ENCODE peak calls at places on chromosome 9, in six cellular contexts. C is Karpas-422, R is uterus, Z is prostate gland, P is PC-9, J is transverse colon. G is an unnamed sample.

GRCh38 chr9:14445946-14446345 is 132.0 kb upstream of the NFIB start:
- DNase-seq in C (no peak), R (no peak), Z (no peak), P (no peak), J (no peak), G (no peak)

GRCh38 chr9:128493424-128493823 is 11.1 kb upstream of the GLE1 start:
- DNase-seq in C (no peak), R (no peak), Z (no peak), P (no peak), J (no peak), G (no peak)

GRCh38 chr9:104992696-104993095 is 64.7 kb upstream of the ABCA1 start:
- DNase-seq in C (no peak), R (no peak), Z (no peak), P (no peak), J (no peak), G (no peak)

GRCh38 chr9:129282308-129283211 is 104.5 kb upstream of the IER5L start:
- DNase-seq in C (no peak), R (no peak), Z (no peak), P (no peak), J (peak; percentile 5), G (no peak)

GRCh38 chr9:107284636-107285035 is 1.6 kb downstream of the RAD23B start:
- DNase-seq in C (peak; percentile 52), R (no peak), Z (no peak), P (peak; percentile 32), J (no peak), G (no peak)

GRCh38 chr9:73131376-73131775 is 20.3 kb upstream of the ANXA1 start:
- DNase-seq in C (no peak), R (no peak), Z (no peak), P (no peak), J (no peak), G (no peak)

GRCh38 chr9:96154081-96154480 is 147.9 kb downstream of the HSD17B3 start:
- DNase-seq in C (no peak), R (no peak), Z (no peak), P (no peak), J (no peak), G (no peak)

GRCh38 chr9:76045217-76045616 is 154.7 kb downstream of the PCSK5 start:
- DNase-seq in C (no peak), R (no peak), Z (no peak), P (no peak), J (no peak), G (no peak)

GRCh38 chr9:86594724-86595123 is 240.5 kb upstream of the TUT7 start:
- DNase-seq in C (no peak), R (no peak), Z (no peak), P (no peak), J (no peak), G (no peak)

GRCh38 chr9:107730691-107731090 is 241.1 kb upstream of the KLF4 start:
- DNase-seq in C (no peak), R (no peak), Z (no peak), P (no peak), J (no peak), G (no peak)

GRCh38 chr9:116145036-116145435 is 8.6 kb upstream of the PAPPA start:
- DNase-seq in C (no peak), R (no peak), Z (no peak), P (no peak), J (no peak), G (no peak)
- H3K27ac ChIP-seq in C (no peak overlapping the region), R (no peak overlapping the region), Z (no peak overlapping the region), P (no peak overlapping the region), J (no peak overlapping the region), G (peak overlapping the region; percentile 67)

DNA sequence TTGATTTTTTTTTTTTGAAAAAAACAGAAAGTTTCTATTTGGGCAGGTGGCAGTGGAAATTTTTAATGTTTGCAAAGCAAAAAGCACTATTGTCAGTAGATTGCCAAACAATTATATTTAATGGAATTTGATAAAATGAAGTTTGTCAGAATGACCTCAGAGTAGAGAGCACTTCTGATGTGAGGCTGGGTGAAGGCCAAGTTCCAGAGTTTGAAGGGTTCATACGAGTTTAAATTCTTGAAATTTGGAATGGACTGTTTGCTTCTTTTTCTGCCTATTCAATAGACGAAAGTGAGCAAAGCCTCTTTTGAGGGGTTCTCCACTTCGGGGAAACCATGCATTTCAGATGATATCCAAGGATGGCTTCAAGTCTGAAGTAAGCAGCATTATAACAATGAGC is 7.4 kb downstream of the SHC3 start:
- DNase-seq in C (no peak), R (no peak), Z (no peak), P (no peak), J (no peak), G (no peak)
- H3K27ac ChIP-seq in C (no peak overlapping the region), R (no peak overlapping the region), Z (no peak overlapping the region), P (no peak overlapping the region), J (no peak overlapping the region), G (no peak overlapping the region)

GRCh38 chr9:78235296-78235770 is 542 bp upstream of the CEP78 start:
- DNase-seq in C (peak; percentile 43), R (no peak), Z (no peak), P (no peak), J (no peak), G (no peak)

GRCh38 chr9:78234810-78235209 is 1.1 kb upstream of the CEP78 start:
- DNase-seq in C (no peak), R (no peak), Z (no peak), P (no peak), J (no peak), G (no peak)

GRCh38 chr9:78238061-78239038 is 2.5 kb downstream of the CEP78 start:
- DNase-seq in C (no peak), R (no peak), Z (no peak), P (no peak), J (no peak), G (no peak)

GRCh38 chr9:78235771-78236510 is at the start of gene CEP78:
- DNase-seq in C (peak; percentile 96), R (peak; percentile 89), Z (peak; percentile 91), P (peak; percentile 90), J (peak; percentile 94), G (peak; percentile 61)

DNA sequence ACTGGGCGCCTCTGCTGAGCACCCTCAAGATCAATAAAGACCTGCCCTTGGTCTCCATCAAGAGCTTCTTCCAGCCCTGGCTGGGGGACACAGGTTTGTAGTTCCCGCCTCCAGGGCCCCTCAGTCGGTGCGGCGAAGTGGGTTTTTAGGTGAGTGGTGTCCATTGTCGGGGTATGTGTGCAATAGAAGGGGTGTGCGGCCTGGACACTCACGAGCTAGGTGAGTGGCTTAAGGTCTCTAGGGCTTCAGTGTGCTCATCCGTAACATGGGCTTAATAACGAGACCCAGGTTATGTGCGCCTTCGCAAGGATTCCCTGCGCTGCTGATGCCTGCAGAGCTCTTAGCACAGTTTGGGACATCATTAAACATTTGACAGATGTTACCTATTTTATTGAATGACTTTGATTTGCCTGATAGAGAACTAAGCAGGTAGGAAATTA is 656 bp downstream of the CEP78 start:
- DNase-seq in C (peak; percentile 72), R (peak; percentile 18), Z (no peak), P (no peak), J (no peak), G (no peak)
- H3K27ac ChIP-seq in C (peak overlapping the region; percentile 62), R (peak overlapping the region; percentile 86), Z (peak overlapping the region; percentile 73), P (no peak overlapping the region), J (peak overlapping the region; percentile 81), G (no peak overlapping the region)

GRCh38 chr9:125485471-125485870 is 221.5 kb downstream of the MAPKAP1 start:
- DNase-seq in C (no peak), R (no peak), Z (no peak), P (no peak), J (no peak), G (no peak)
- H3K27ac ChIP-seq in C (no peak overlapping the region), R (peak overlapping the region; percentile 84), Z (peak overlapping the region; percentile 39), P (no peak overlapping the region), J (peak overlapping the region; percentile 49), G (no peak overlapping the region)

GRCh38 chr9:119003218-119003617 is 366.0 kb downstream of the BRINP1 start:
- DNase-seq in C (no peak), R (no peak), Z (no peak), P (no peak), J (no peak), G (no peak)
- H3K27ac ChIP-seq in C (no peak overlapping the region), R (no peak overlapping the region), Z (no peak overlapping the region), P (no peak overlapping the region), J (peak overlapping the region; percentile 45), G (no peak overlapping the region)

DNA sequence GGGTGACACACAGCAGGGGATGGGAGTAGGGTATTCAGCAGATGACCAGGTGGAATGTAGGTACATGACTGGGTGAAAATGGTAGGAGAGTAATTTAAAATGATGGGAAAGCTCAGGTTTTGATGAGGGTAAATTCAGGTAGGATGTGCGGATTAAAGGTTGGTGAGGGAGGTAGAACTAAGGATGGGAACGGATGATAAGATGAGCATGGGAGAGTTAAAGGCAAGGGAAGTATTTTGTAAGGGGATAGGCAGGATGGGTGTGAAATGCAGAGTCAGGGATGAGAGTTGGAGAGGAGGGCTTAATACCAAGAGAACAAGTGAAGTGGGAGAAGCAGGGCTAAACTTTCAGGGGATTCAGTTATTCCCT is 1.5 kb downstream of the TLN1 start:
- DNase-seq in C (no peak), R (no peak), Z (no peak), P (no peak), J (no peak), G (no peak)
- H3K27ac ChIP-seq in C (peak overlapping the region; percentile 79), R (peak overlapping the region; percentile 94), Z (peak overlapping the region; percentile 88), P (peak overlapping the region; percentile 79), J (peak overlapping the region; percentile 94), G (peak overlapping the region; percentile 96)

DNA sequence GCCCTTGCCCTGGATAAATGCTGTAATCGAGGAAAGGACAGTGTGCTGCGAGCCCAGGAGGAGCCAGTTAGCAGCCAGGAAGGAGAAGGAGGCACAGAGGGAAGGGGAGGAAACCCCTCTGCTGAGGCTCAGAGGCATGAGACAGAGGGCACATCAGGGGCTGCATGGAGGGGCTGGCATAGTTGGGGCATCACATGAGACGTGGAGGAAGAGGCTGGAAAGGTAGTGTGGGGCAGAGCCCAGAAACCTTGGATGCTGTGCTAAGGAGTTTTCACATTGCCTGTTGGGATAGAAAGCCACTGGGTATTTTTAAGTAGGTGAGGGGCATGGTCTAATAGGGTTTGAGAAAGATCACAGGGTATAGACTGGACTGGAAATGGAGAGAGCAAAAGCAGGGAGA is 32.9 kb upstream of the ANGPTL2 start:
- DNase-seq in C (no peak), R (peak; percentile 9), Z (no peak), P (no peak), J (no peak), G (no peak)
- H3K27ac ChIP-seq in C (no peak overlapping the region), R (peak overlapping the region; percentile 65), Z (peak overlapping the region; percentile 18), P (no peak overlapping the region), J (peak overlapping the region; percentile 62), G (no peak overlapping the region)

GRCh38 chr9:89246840-89247239 is 64.2 kb upstream of the CKS2 start:
- DNase-seq in C (no peak), R (no peak), Z (no peak), P (no peak), J (no peak), G (no peak)
- H3K27ac ChIP-seq in C (no peak overlapping the region), R (no peak overlapping the region), Z (no peak overlapping the region), P (peak overlapping the region; percentile 43), J (peak overlapping the region; percentile 81), G (no peak overlapping the region)

G was measured in epithelial cell of prostate.